ENCODE peak calls at places on chromosomes 3 and 15, in five cellular contexts. One of them, this sample, is unnamed.

GRCh38 chr15:99703603-99704443 is 29.4 kb downstream of the LYSMD4 start:
- DNase-seq in H1: no peak
- DNase-seq in HepG2: peak; percentile 62
- DNase-seq in K562: peak; percentile 23
- DNase-seq in GM12878: no peak
- DNase-seq in this sample: no peak

GRCh38 chr15:68271854-68272471 is 5.6 kb upstream of the FEM1B start:
- DNase-seq in H1: no peak
- DNase-seq in HepG2: peak; percentile 63
- DNase-seq in K562: no peak
- DNase-seq in GM12878: no peak
- DNase-seq in this sample: peak; percentile 51

GRCh38 chr3:123344175-123344908 is 104.5 kb downstream of the ADCY5 start:
- DNase-seq in H1: no peak
- DNase-seq in HepG2: no peak
- DNase-seq in K562: no peak
- DNase-seq in GM12878: no peak
- DNase-seq in this sample: no peak

GRCh38 chr3:156024904-156025303 is 95.5 kb upstream of the KCNAB1 start:
- DNase-seq in H1: no peak
- DNase-seq in HepG2: no peak
- DNase-seq in K562: no peak
- DNase-seq in GM12878: no peak
- DNase-seq in this sample: no peak

GRCh38 chr15:40098489-40099261 is 10.0 kb downstream of the BMF start:
- DNase-seq in H1: no peak
- DNase-seq in HepG2: peak; percentile 97
- DNase-seq in K562: peak; percentile 89
- DNase-seq in GM12878: peak; percentile 84
- DNase-seq in this sample: peak; percentile 47

GRCh38 chr3:167302710-167303109 is 77.4 kb downstream of the ZBBX start:
- DNase-seq in H1: no peak
- DNase-seq in HepG2: no peak
- DNase-seq in K562: no peak
- DNase-seq in GM12878: no peak
- DNase-seq in this sample: no peak

GRCh38 chr15:79904256-79904655 is 7.4 kb upstream of the MTHFS start:
- DNase-seq in H1: no peak
- DNase-seq in HepG2: no peak
- DNase-seq in K562: no peak
- DNase-seq in GM12878: no peak
- DNase-seq in this sample: no peak

GRCh38 chr3:127747751-127748521 is 74.4 kb downstream of the MGLL start:
- DNase-seq in H1: no peak
- DNase-seq in HepG2: no peak
- DNase-seq in K562: no peak
- DNase-seq in GM12878: no peak
- DNase-seq in this sample: no peak

GRCh38 chr3:61637088-61638051 is 76.0 kb downstream of the PTPRG start:
- DNase-seq in H1: peak; percentile 38
- DNase-seq in HepG2: no peak
- DNase-seq in K562: no peak
- DNase-seq in GM12878: peak; percentile 48
- DNase-seq in this sample: peak; percentile 15
- TF ChIP-seq RAD21 in H1: no peak
- TF ChIP-seq RAD21 in HepG2: no peak
- TF ChIP-seq RAD21 in K562: no peak
- TF ChIP-seq RAD21 in GM12878: no peak
- TF ChIP-seq RAD21 in this sample: no peak

DNA sequence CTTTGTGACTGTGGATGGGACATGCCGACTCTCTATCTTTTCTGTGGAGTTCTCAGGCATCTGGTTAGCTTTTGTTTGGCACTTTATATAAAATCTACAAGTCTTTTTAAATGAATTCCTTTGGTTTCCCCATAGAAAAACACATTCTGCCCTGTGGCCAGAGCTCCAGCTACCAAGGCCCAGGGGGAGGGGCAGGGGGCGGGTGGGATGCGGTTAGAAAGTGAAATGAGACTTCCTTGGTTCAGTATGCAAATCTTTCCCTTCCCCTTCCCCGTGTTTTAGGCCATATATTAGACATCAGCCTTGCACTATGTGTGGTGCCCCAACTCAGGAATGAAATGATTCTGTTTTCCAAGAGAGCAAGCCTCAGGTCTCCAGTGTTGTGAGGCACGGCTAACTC is 79.1 kb downstream of the SST start:
- DNase-seq in H1: no peak
- DNase-seq in HepG2: no peak
- DNase-seq in K562: no peak
- DNase-seq in GM12878: no peak
- DNase-seq in this sample: no peak
- H2AFZ ChIP-seq in H1: peak overlapping the region; percentile 95
- H2AFZ ChIP-seq in HepG2: no peak overlapping the region
- H2AFZ ChIP-seq in K562: no peak overlapping the region
- H2AFZ ChIP-seq in GM12878: no peak overlapping the region
- H2AFZ ChIP-seq in this sample: no peak overlapping the region

GRCh38 chr3:189260556-189261493 is 89.1 kb downstream of the TPRG1 start:
- DNase-seq in H1: no peak
- DNase-seq in HepG2: no peak
- DNase-seq in K562: no peak
- DNase-seq in GM12878: no peak
- DNase-seq in this sample: no peak
- TF ChIP-seq EP300 in H1: no peak
- TF ChIP-seq EP300 in HepG2: no peak
- TF ChIP-seq EP300 in K562: no peak
- TF ChIP-seq EP300 in GM12878: no peak
- TF ChIP-seq EP300 in this sample: no peak

DNA sequence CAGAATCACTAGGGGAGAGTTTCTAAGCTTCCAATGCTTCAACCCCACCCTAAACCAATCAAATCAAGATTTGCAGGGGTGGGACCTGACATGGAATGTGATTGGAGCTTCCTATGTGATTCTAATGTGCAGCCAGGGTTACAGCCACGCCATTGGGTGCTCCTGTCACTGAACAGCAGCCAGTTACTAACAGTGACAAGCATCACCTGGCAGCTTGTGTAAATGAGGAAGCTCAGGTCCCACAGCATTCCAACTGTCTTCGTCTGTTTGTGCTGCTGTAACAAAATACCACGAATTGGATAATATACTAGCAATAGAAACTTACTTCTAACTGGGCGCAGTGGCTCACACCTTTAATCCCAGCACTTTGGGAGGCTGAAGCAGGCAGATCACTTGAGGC is 294.9 kb downstream of the SHQ1 start:
- DNase-seq in H1: no peak
- DNase-seq in HepG2: no peak
- DNase-seq in K562: no peak
- DNase-seq in GM12878: no peak
- DNase-seq in this sample: no peak
- TF ChIP-seq RAD21 in H1: no peak
- TF ChIP-seq RAD21 in HepG2: no peak
- TF ChIP-seq RAD21 in K562: no peak
- TF ChIP-seq RAD21 in GM12878: no peak
- TF ChIP-seq RAD21 in this sample: no peak

GRCh38 chr15:65414841-65415621 is 7.7 kb downstream of the IGDCC4 start:
- DNase-seq in H1: peak; percentile 85
- DNase-seq in HepG2: peak; percentile 59
- DNase-seq in K562: no peak
- DNase-seq in GM12878: no peak
- DNase-seq in this sample: no peak
- H2AFZ ChIP-seq in H1: no peak overlapping the region
- H2AFZ ChIP-seq in HepG2: no peak overlapping the region
- H2AFZ ChIP-seq in K562: no peak overlapping the region
- H2AFZ ChIP-seq in GM12878: no peak overlapping the region
- H2AFZ ChIP-seq in this sample: no peak overlapping the region

DNA sequence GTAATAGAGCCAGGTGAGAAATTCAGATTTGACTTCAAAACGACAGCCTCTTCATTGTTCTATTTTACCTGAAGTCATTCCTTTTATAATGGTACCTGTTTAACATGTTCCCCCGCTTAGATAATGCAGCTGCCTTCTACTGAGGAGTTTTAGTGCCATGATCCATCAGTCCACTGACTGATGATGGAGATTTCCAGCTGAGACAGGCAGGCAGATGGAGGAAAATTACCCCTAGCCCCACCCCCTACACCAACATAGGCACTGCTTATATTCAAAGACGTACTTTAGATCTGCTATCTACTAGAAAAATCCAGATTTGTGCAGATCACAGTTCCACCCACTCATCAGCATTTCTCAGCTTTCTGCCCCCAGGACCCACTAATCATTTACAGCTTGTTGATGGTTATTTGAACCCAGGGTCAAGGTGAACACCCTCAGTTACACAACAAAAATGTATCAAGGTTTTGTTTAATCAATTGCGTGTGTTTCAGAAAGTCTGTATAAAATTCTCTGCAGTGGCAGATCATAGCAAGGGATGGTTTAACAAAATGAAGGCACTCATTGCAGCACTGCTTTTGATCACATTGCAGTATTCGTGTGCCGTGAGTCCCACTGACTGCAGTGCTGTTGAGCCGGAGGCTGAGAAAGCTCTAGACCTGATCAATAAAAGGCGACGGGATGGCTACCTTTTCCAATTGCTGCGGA is at the start of gene HRG:
- DNase-seq in H1: peak; percentile 19
- DNase-seq in HepG2: peak; percentile 58
- DNase-seq in K562: no peak
- DNase-seq in GM12878: no peak
- DNase-seq in this sample: no peak
- TF ChIP-seq EP300 in H1: no peak
- TF ChIP-seq EP300 in HepG2: no peak
- TF ChIP-seq EP300 in K562: no peak
- TF ChIP-seq EP300 in GM12878: no peak
- TF ChIP-seq EP300 in this sample: no peak

GRCh38 chr3:195207731-195208130 is 63.2 kb downstream of the XXYLT1 start:
- DNase-seq in H1: no peak
- DNase-seq in HepG2: no peak
- DNase-seq in K562: no peak
- DNase-seq in GM12878: no peak
- DNase-seq in this sample: no peak
- TF ChIP-seq RAD21 in H1: no peak
- TF ChIP-seq RAD21 in HepG2: no peak
- TF ChIP-seq RAD21 in K562: no peak
- TF ChIP-seq RAD21 in GM12878: no peak
- TF ChIP-seq RAD21 in this sample: no peak

DNA sequence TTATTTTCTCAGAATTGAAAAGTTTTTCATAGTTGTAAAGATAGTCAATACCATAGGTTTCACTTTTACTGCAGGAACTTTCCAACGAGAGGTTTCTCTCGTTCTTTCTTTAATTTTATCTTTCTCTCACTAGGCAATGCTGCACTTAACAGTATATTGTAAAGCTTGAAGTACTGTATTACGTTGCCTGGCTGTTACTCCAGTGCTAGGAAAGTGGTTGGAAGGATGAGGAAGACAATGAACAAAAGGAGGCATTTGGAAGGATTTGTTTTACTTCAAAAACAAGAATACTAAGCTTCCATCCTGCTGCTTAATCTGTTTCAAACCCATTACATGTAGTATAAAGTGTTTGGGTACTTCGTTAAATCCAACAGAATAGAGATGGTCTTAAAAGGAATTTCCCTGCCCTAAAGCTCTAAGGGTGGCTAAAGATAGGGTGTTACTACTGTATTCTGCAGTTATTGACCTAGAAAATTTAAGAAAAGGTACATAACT is 636 bp upstream of the IFT57 start:
- DNase-seq in H1: no peak
- DNase-seq in HepG2: no peak
- DNase-seq in K562: no peak
- DNase-seq in GM12878: no peak
- DNase-seq in this sample: no peak
- H2AFZ ChIP-seq in H1: peak overlapping the region; percentile 78
- H2AFZ ChIP-seq in HepG2: peak overlapping the region; percentile 83
- H2AFZ ChIP-seq in K562: peak overlapping the region; percentile 95
- H2AFZ ChIP-seq in GM12878: peak overlapping the region; percentile 96
- H2AFZ ChIP-seq in this sample: peak overlapping the region; percentile 96

This sample was measured in SK-N-SH.